ENCODE peak calls at places on chromosome 14, in four cellular contexts. One of them, this sample, is unnamed.
A peak's percentile ranks its signal among the peaks of the same experiment; 100 is the strongest.

GRCh38 chr14:39122330-39123138 is 8.4 kb downstream of the GEMIN2 start:
- DNase-seq in H1: no peak
- DNase-seq in K562: no peak
- DNase-seq in HepG2: no peak
- DNase-seq in this sample: no peak

GRCh38 chr14:104293851-104294627 is 155.7 kb downstream of the KIF26A start:
- DNase-seq in HepG2: no peak
- DNase-seq in H1: no peak
- DNase-seq in K562: no peak
- DNase-seq in this sample: no peak

GRCh38 chr14:81710232-81710845 is 176.7 kb upstream of the SEL1L start:
- DNase-seq in HepG2: peak; percentile 42
- DNase-seq in H1: no peak
- DNase-seq in K562: peak; percentile 5
- DNase-seq in this sample: no peak

GRCh38 chr14:75350505-75351060 is 72.0 kb downstream of the FOS start:
- DNase-seq in H1: no peak
- DNase-seq in HepG2: no peak
- DNase-seq in K562: peak; percentile 32
- DNase-seq in this sample: no peak

GRCh38 chr14:34252227-34252626 is 209.8 kb downstream of the SPTSSA start:
- DNase-seq in H1: no peak
- DNase-seq in K562: no peak
- DNase-seq in HepG2: no peak
- DNase-seq in this sample: peak; percentile 2

GRCh38 chr14:54669759-54670630 is 103.1 kb downstream of the SAMD4A start:
- DNase-seq in HepG2: no peak
- DNase-seq in K562: no peak
- DNase-seq in H1: no peak
- DNase-seq in this sample: no peak

GRCh38 chr14:105532735-105533141 is 6.4 kb downstream of the TMEM121 start:
- DNase-seq in H1: no peak
- DNase-seq in K562: peak; percentile 57
- DNase-seq in HepG2: peak; percentile 56
- DNase-seq in this sample: no peak

GRCh38 chr14:90632451-90632850 is 183.8 kb downstream of the TTC7B start:
- DNase-seq in K562: no peak
- DNase-seq in H1: no peak
- DNase-seq in HepG2: no peak
- DNase-seq in this sample: no peak

GRCh38 chr14:50808053-50808452 is 22.9 kb downstream of the NIN start:
- DNase-seq in H1: no peak
- DNase-seq in K562: no peak
- DNase-seq in HepG2: no peak
- DNase-seq in this sample: no peak

GRCh38 chr14:65045011-65045410 is 57.3 kb downstream of the MAX start:
- DNase-seq in K562: no peak
- DNase-seq in HepG2: no peak
- DNase-seq in H1: no peak
- DNase-seq in this sample: no peak

GRCh38 chr14:96206461-96206860 is 1.8 kb downstream of the BDKRB2 start:
- DNase-seq in H1: no peak
- DNase-seq in HepG2: no peak
- DNase-seq in K562: no peak
- DNase-seq in this sample: no peak
- H3K9ac ChIP-seq in H1: no peak overlapping the region
- H3K9ac ChIP-seq in HepG2: no peak overlapping the region
- H3K9ac ChIP-seq in K562: no peak overlapping the region
- H3K9ac ChIP-seq in this sample: no peak overlapping the region

GRCh38 chr14:92489394-92490238 is 24.0 kb upstream of the RIN3 start:
- DNase-seq in K562: no peak
- DNase-seq in HepG2: no peak
- DNase-seq in H1: no peak
- DNase-seq in this sample: no peak
- TF ChIP-seq JUN in K562: no peak
- TF ChIP-seq JUN in HepG2: no peak
- TF ChIP-seq JUN in H1: no peak
- TF ChIP-seq JUN in this sample: no peak

GRCh38 chr14:73728106-73729014 is 14.2 kb upstream of the PNMA1 start:
- DNase-seq in HepG2: peak; percentile 60
- DNase-seq in K562: peak; percentile 81
- DNase-seq in H1: peak; percentile 79
- DNase-seq in this sample: peak; percentile 88
- TF ChIP-seq POLR2AphosphoS5 in HepG2: no peak
- TF ChIP-seq POLR2AphosphoS5 in K562: no peak
- TF ChIP-seq POLR2AphosphoS5 in H1: no peak
- TF ChIP-seq POLR2AphosphoS5 in this sample: peak; percentile 29

GRCh38 chr14:29927596-29928341 is at the start of gene PRKD1:
- DNase-seq in H1: no peak
- DNase-seq in HepG2: peak; percentile 28
- DNase-seq in K562: peak; percentile 68
- DNase-seq in this sample: peak; percentile 4

GRCh38 chr14:29926228-29926627 is 1.4 kb downstream of the PRKD1 start:
- DNase-seq in K562: no peak
- DNase-seq in H1: no peak
- DNase-seq in HepG2: no peak
- DNase-seq in this sample: peak; percentile 3

GRCh38 chr14:29926701-29927595 is 699 bp downstream of the PRKD1 start:
- DNase-seq in K562: no peak
- DNase-seq in HepG2: peak; percentile 54
- DNase-seq in H1: no peak
- DNase-seq in this sample: peak; percentile 65

GRCh38 chr14:29925106-29925722 is 2.4 kb downstream of the PRKD1 start:
- DNase-seq in K562: no peak
- DNase-seq in HepG2: no peak
- DNase-seq in H1: no peak
- DNase-seq in this sample: no peak

DNA sequence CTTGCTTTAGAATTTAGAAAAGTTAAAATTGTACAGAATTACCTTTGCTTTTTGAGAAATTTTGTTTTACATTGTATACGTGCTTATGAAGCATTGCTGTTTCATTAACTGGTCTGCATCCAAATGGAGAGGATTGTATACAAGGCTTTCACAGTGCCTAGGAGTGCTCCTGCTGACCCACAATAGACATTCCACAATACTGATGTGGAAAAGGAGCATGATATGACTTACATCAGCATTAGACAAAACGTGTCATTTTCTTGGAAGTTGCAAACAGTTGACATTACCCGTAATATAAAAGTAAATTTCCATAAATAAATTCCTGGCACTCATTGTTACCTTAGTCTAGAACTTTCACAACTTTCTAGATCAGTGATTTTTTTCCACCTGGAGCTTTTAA is 1.9 kb downstream of the PRKD1 start:
- DNase-seq in HepG2: no peak
- DNase-seq in H1: no peak
- DNase-seq in K562: no peak
- DNase-seq in this sample: no peak
- H3K9ac ChIP-seq in HepG2: no peak overlapping the region
- H3K9ac ChIP-seq in H1: no peak overlapping the region
- H3K9ac ChIP-seq in K562: no peak overlapping the region
- H3K9ac ChIP-seq in this sample: no peak overlapping the region

GRCh38 chr14:94127330-94127729 is 2.1 kb downstream of the IFI27L2 start:
- DNase-seq in H1: no peak
- DNase-seq in K562: no peak
- DNase-seq in HepG2: no peak
- DNase-seq in this sample: no peak
- TF ChIP-seq JUN in H1: no peak
- TF ChIP-seq JUN in K562: no peak
- TF ChIP-seq JUN in HepG2: no peak
- TF ChIP-seq JUN in this sample: no peak

GRCh38 chr14:23588884-23589598 is 10.5 kb upstream of the JPH4 start:
- DNase-seq in HepG2: peak; percentile 98
- DNase-seq in K562: peak; percentile 92
- DNase-seq in H1: no peak
- DNase-seq in this sample: peak; percentile 87
- TF ChIP-seq POLR2AphosphoS5 in HepG2: no peak
- TF ChIP-seq POLR2AphosphoS5 in K562: peak; percentile 49
- TF ChIP-seq POLR2AphosphoS5 in H1: no peak
- TF ChIP-seq POLR2AphosphoS5 in this sample: peak; percentile 15

GRCh38 chr14:69572634-69573135 is 2.0 kb downstream of the CCDC177 start:
- DNase-seq in H1: no peak
- DNase-seq in K562: no peak
- DNase-seq in HepG2: no peak
- DNase-seq in this sample: no peak
- H3K9ac ChIP-seq in H1: no peak overlapping the region
- H3K9ac ChIP-seq in K562: no peak overlapping the region
- H3K9ac ChIP-seq in HepG2: no peak overlapping the region
- H3K9ac ChIP-seq in this sample: no peak overlapping the region

GRCh38 chr14:63710497-63710896 is 17.4 kb downstream of the SGPP1 start:
- DNase-seq in HepG2: no peak
- DNase-seq in K562: no peak
- DNase-seq in H1: no peak
- DNase-seq in this sample: no peak
- TF ChIP-seq JUN in HepG2: no peak
- TF ChIP-seq JUN in K562: no peak
- TF ChIP-seq JUN in H1: no peak
- TF ChIP-seq JUN in this sample: no peak

DNA sequence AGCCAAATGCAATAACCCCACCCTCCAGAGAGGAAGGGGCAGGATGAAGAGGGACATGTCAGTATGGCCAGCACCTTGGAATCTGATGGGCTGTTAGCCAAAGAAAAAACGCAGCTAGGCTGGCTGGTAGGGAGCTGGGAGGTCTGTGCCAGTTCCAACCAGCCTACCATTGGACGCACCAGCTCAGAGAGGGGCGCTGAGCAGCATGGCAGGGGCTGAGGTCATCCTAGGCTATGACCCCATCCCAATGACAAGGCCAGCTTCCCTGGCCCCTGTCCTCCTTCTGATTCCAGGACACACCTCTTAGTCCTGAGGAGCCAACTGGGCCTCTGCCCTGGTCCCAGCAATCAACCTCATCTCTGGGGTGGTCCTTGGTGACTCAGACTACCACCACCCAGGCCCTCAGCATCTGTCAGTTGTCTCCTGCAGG is 12.2 kb downstream of the ACTN1 start:
- DNase-seq in K562: peak; percentile 27
- DNase-seq in H1: no peak
- DNase-seq in HepG2: no peak
- DNase-seq in this sample: peak; percentile 39
- TF ChIP-seq POLR2AphosphoS5 in K562: no peak
- TF ChIP-seq POLR2AphosphoS5 in H1: no peak
- TF ChIP-seq POLR2AphosphoS5 in HepG2: no peak
- TF ChIP-seq POLR2AphosphoS5 in this sample: no peak

DNA sequence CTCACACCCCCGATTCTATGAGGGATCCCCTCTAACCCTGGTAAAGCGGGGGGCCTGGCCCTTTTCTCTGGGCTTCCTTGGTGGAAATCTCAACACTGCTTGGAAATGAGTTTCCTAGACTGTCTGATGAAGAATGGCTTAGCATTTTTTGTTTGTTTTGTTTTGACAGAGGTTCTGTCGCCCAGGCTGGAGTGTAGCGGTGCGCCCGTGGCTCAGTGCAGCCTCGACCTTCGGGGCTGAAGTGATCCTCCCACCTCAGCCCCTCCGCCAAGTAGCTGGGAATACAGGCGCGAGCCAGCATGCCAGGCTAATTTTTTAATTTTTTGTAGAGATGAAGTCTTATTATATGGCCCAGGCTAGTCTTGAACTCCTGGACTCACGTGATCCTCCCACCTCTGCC is 30.3 kb downstream of the TC2N start:
- DNase-seq in HepG2: no peak
- DNase-seq in K562: no peak
- DNase-seq in H1: no peak
- DNase-seq in this sample: no peak
- H3K9ac ChIP-seq in HepG2: no peak overlapping the region
- H3K9ac ChIP-seq in K562: peak overlapping the region; percentile 60
- H3K9ac ChIP-seq in H1: no peak overlapping the region
- H3K9ac ChIP-seq in this sample: no peak overlapping the region